ENCODE peak calls at places on chromosomes 11 and 22, in four cellular contexts. V is Panc1, D is testis, I is A549. X is an unnamed sample. For H3K9me3, the result is how much of the 10 kb centered on the place peaks cover.

GRCh38 chr11:12122083-12122482 is 11.7 kb downstream of the MICAL2 start:
- DNase-seq in V (no peak), D (no peak), I (peak), X (peak)

GRCh38 chr11:131370090-131370751 is at the start of gene NTM:
- DNase-seq in V (no peak), D (peak), I (no peak), X (no peak)

GRCh38 chr11:88179141-88179540 is 3.9 kb upstream of the RAB38 start:
- DNase-seq in V (no peak), D (no peak), I (no peak), X (no peak)

GRCh38 chr11:65433657-65434056 is 11.1 kb downstream of the NEAT1 start:
- DNase-seq in V (no peak), D (no peak), I (peak), X (no peak)

GRCh38 chr11:63915961-63916836 is 765 bp downstream of the RCOR2 start:
- DNase-seq in V (no peak), D (peak), I (peak), X (no peak)

GRCh38 chr11:22809893-22810292 is 19.7 kb downstream of the SVIP start:
- DNase-seq in V (no peak), D (no peak), I (no peak), X (no peak)

GRCh38 chr11:6505577-6506240 is 8.6 kb downstream of the DNHD1 start:
- DNase-seq in V (peak), D (peak), I (peak), X (no peak)

GRCh38 chr11:79227732-79228416 is 213.0 kb downstream of the TENM4 start:
- DNase-seq in V (no peak), D (no peak), I (no peak), X (no peak)

GRCh38 chr22:26632422-26633155 is 10.8 kb downstream of the CRYBA4 start:
- DNase-seq in V (no peak), D (no peak), I (no peak), X (no peak)

GRCh38 chr22:23751441-23751996 is 607 bp upstream of the ZNF70 start:
- DNase-seq in V (no peak), D (peak), I (peak), X (no peak)

GRCh38 chr11:94740083-94740974 is 27.8 kb upstream of the AMOTL1 start:
- DNase-seq in V (no peak), D (peak), I (no peak), X (peak)

GRCh38 chr22:46070722-46071450 is 79.4 kb upstream of the PPARA start:
- DNase-seq in V (no peak), D (peak), I (peak), X (peak)

GRCh38 chr11:83569134-83569805 is 283.1 kb upstream of the CCDC90B start:
- DNase-seq in V (no peak), D (no peak), I (no peak), X (no peak)

GRCh38 chr11:32454993-32455392 is 19.7 kb upstream of the WT1 start:
- DNase-seq in V (no peak), D (no peak), I (no peak), X (no peak)

GRCh38 chr11:133552938-133553337 is 20.6 kb upstream of the OPCML start:
- DNase-seq in V (no peak), D (no peak), I (no peak), X (no peak)

GRCh38 chr11:5600374-5600851 is 4.0 kb downstream of the TRIM6 start:
- DNase-seq in V (peak), D (peak), I (peak), X (peak)

GRCh38 chr22:17484608-17485007 is 78.7 kb upstream of the SLC25A18 start:
- DNase-seq in V (no peak), D (no peak), I (no peak), X (no peak)

GRCh38 chr22:17477401-17477833 is 85.9 kb upstream of the SLC25A18 start:
- DNase-seq in V (no peak), D (no peak), I (no peak), X (peak)

GRCh38 chr22:17483670-17484372 is 79.5 kb upstream of the SLC25A18 start:
- DNase-seq in V (no peak), D (peak), I (no peak), X (no peak)

GRCh38 chr22:17479129-17479528 is 84.2 kb upstream of the SLC25A18 start:
- DNase-seq in V (no peak), D (no peak), I (no peak), X (no peak)

DNA sequence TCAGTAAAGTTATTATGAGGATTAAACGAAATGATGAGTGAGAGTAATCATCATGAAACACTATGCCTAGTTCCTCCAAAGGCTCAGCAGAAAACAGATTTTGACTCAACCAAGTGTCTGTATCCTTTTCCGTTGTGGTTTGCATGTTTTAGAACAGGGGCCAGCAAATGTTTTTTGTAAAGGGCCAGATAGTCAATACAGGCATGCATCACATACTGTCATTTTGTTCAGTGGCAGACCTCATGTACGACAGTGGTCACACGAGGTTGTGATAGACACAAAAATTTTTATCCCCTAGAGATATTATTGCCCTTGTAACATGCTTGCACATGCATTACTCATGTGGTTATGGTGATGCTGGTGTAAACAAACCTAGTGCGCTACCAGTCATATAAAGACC is 81.9 kb upstream of the SLC25A18 start:
- DNase-seq in V (no peak), D (no peak), I (no peak), X (no peak)
- H3K4me3 ChIP-seq in V (no peak), D (no peak), I (no peak), X (no peak)

GRCh38 chr11:3123316-3123715 is 41.8 kb downstream of the OSBPL5 start:
- DNase-seq in V (no peak), D (peak), I (no peak), X (peak)

GRCh38 chr11:3124821-3125220 is 40.3 kb downstream of the OSBPL5 start:
- DNase-seq in V (no peak), D (no peak), I (no peak), X (peak)

GRCh38 chr11:3121931-3122774 is 43.0 kb downstream of the OSBPL5 start:
- DNase-seq in V (no peak), D (no peak), I (no peak), X (peak)

GRCh38 chr11:3122775-3123201 is 42.3 kb downstream of the OSBPL5 start:
- DNase-seq in V (no peak), D (no peak), I (no peak), X (peak)

DNA sequence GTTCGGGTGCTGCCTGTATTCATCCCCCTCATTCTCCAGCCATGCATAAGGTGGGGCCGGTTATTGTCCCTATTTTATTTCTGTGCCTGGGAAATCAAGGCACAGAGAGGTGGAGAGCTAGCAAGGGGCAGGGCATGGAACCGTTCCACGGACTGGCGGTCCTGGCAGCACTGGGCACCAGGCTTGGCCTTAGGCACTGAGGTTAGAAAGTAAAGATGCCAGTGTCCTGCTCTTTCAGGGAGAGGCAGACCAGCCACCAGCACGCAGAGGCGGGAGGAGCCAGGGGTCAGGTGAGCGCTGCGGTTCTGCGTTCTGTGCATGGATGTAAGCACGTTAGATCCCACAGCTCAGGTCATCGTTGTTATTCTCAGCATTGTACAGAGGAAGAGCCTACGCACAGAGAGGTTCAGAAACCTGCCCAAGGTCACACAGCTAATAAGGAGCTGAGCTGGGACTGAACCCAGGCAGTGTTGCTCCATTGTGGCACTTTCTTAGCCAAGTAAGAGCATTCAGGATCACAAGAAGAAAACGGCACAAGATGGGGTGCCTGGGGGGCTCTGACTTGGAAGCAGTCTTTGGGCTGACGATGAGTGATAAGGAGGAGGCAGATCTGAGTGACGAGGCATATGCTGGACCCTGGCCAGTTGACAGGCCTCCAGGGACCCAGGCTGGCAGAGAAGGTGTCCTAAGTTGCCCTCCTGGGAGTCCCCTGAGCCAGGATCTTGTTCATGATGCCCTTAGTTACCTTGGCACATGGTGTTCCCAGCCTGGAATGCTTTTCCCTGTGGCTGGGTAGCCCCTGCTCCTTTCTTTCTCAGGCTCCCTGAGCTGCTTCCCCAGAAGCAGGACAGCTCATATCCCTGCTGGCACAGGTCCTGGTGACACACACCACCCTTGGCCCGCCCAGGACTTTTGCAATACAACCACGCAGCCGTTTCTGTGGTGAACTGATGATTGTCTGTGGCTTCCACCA is 41.1 kb downstream of the OSBPL5 start:
- DNase-seq in V (peak), D (peak), I (peak), X (peak)
- TF ChIP-seq CTCF in V (no peak), D (no peak), I (no peak), X (no peak)

DNA sequence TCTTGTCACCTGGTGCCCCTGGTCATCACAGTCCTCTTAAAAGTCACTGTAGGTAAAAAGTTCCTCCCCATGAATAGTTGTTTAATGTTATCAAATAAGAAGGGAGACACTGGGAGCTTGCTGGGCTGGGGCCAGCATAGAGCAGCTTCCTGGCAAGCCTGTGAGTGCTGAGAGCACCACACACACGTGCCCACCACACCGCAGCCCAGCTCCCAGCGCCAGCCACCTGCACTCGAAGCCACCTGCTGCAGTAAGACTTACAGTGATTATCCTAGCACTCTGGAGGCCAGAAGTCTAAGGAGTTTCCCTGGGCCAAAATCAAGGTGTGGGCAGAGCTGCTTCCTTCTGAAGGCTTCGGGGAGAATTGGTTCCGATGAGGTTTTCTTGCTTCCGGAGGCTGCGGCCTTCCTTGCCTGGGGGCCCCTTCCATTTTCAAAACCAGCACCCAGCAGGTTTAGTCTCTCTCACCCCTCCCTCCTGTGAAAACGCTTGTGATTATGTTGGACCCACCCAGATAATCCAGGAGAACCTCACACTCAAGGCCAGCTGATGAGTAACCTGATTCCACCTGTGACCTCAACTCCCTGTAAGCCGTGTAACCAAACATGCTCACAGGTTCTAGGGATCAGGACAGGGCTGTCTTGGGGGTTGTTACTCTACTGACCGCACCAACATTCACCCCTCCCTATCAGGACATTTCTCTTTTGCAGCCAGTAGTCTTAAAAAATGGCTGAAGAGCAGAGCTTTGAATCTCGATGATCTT is 687.2 kb downstream of the TBC1D22A start:
- DNase-seq in V (no peak), D (no peak), I (no peak), X (no peak)
- H3K9me3 ChIP-seq in V (under half), D (under half), I (under half), X (under half)

GRCh38 chr11:47449541-47449940 is 605 bp upstream of the RAPSN start:
- DNase-seq in V (no peak), D (no peak), I (no peak), X (no peak)

GRCh38 chr11:47446833-47447232 is 2.1 kb downstream of the RAPSN start:
- DNase-seq in V (no peak), D (no peak), I (no peak), X (no peak)

GRCh38 chr11:47447906-47448305 is 1.0 kb downstream of the RAPSN start:
- DNase-seq in V (no peak), D (no peak), I (no peak), X (no peak)

GRCh38 chr11:47451436-47451835 is 2.5 kb upstream of the RAPSN start:
- DNase-seq in V (no peak), D (no peak), I (no peak), X (no peak)

DNA sequence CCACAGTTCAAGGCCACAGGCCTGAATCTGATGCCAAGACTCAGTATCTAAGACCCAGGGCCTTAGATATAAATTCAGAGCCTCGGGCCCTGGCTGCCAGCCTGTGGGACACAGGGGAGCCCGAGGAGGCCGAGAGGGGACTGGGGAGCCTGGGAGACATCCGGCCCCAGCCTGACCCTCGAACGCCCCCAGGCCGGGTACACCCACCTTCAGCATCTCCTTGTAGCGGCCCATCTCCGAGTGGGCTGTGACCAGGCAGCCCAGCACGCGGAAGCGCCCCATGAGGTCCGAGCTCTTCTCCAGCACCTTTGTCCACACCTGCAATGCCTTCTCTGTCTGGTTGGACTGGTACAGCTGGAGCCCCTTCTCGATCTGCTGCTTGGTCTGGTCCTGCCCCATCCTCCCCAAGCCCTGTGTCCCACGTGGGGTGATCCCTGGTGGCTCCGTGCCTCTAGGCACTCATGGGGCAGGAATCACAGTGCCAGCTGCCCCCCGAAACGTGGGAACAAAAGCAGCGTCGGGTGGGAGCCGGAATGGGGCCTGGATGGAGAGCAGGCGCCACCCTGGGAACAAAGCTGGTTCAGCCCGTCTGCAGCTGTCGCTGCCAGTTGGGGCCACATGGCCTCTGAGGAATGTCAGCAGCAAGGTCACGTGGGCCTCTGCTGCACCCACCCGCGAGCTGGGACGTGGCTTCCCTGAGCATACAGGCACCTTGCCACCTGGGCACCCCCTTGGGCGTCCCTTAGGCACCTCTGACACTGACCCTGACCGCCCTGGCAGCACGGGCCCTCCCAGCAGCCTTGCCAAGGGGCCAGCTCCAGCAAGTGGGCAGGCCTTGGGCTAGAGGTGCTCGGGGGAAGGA is at the start of gene RAPSN:
- DNase-seq in V (no peak), D (no peak), I (no peak), X (no peak)
- H3K4me3 ChIP-seq in V (no peak), D (no peak), I (no peak), X (no peak)

GRCh38 chr22:50545522-50546325 is at the start of gene KLHDC7B:
- DNase-seq in V (no peak), D (no peak), I (no peak), X (peak)
- TF ChIP-seq CTCF in V (no peak), D (no peak), I (no peak), X (no peak)

DNA sequence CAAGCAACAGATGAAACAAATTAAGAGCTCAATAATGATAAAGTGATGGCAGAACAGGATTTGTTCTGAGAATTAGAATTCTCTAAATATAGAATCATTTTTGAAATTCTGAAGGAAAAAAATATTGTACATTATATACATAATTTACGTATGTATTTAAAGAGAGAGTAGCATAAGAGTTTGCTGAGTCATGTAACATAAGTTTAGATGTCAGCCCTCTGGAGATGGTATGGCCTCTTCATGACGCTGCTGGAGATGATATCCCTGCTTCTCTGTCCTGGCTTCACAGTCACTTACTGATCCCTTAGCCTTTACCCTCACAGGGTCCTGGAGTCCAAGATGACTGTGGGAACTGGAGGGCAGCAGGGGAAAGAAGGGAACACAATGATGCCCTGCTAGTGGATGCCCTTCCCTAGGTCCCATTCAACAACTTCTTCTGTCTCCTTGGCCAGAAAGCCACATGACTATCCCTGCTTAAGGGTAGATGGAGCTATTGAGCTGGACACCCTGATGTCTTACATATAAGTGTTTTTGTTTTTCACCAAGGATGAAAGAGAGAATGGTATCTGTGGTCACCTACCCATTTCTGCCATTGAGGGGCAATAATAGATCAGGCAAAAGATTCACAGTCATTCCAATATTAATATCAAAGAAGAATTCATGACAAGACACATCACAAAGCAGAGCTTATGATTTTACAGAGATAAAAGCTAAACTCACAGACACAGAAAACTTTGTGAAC is 753.1 kb downstream of the TBC1D22A start:
- DNase-seq in V (no peak), D (no peak), I (peak), X (no peak)
- H3K9me3 ChIP-seq in V (under half), D (under half), I (under half), X (under half)

GRCh38 chr11:111541209-111542061 is 915 bp downstream of the LAYN start:
- DNase-seq in V (no peak), D (peak), I (no peak), X (peak)
- H3K4me3 ChIP-seq in V (peak), D (peak), I (peak), X (peak)